ENCODE peak calls at places on chromosomes 7 and 10, in five cellular contexts. W is T1000; K is progenitor cell of endocrine pancreas; L is sciatic nerve; Q is stimulated activated CD8-positive, alpha-beta memory T cell treated with anti-CD3 and anti-CD28 coated beads, Interleukin-2, amount 100 ng/mL, for 1 hour. N is an unnamed sample.

GRCh38 chr7:7639847-7640220 is 718 bp upstream of the UMAD1 start:
- DNase-seq in W (no peak), K (no peak), L (no peak), Q (no peak), N (no peak)

GRCh38 chr7:8212638-8213037 is 49.3 kb downstream of the ICA1 start:
- DNase-seq in W (no peak), K (no peak), L (no peak), Q (no peak), N (no peak)

GRCh38 chr7:28089120-28089714 is 91.4 kb downstream of the JAZF1 start:
- DNase-seq in W (no peak), K (no peak), L (no peak), Q (no peak), N (no peak)

GRCh38 chr10:112721080-112721698 is 228.9 kb upstream of the TCF7L2 start:
- DNase-seq in W (no peak), K (no peak), L (no peak), Q (no peak), N (no peak)

GRCh38 chr7:29255839-29256782 is 61.5 kb downstream of the CHN2 start:
- DNase-seq in W (no peak), K (no peak), L (no peak), Q (no peak), N (no peak)

GRCh38 chr7:77270081-77270480 is 70.5 kb upstream of the FGL2 start:
- DNase-seq in W (no peak), K (no peak), L (no peak), Q (no peak), N (no peak)

GRCh38 chr10:126135939-126136595 is 239.7 kb downstream of the FANK1 start:
- DNase-seq in W (no peak), K (no peak), L (no peak), Q (no peak), N (no peak)

GRCh38 chr7:158431941-158432347 is 155.7 kb downstream of the PTPRN2 start:
- DNase-seq in W (peak), K (no peak), L (no peak), Q (no peak), N (no peak)

GRCh38 chr10:129972145-129972965 is 8.3 kb upstream of the EBF3 start:
- DNase-seq in W (peak), K (no peak), L (no peak), Q (no peak), N (no peak)

GRCh38 chr10:31928531-31929259 is at the start of gene ARHGAP12:
- DNase-seq in W (peak), K (peak), L (peak), Q (peak), N (peak)

GRCh38 chr7:249979-250378 is 40.0 kb upstream of the FOXL3 start:
- DNase-seq in W (no peak), K (no peak), L (no peak), Q (no peak), N (no peak)

GRCh38 chr10:133045556-133046483 is 41.9 kb upstream of the ADGRA1 start:
- DNase-seq in W (no peak), K (no peak), L (no peak), Q (no peak), N (no peak)

GRCh38 chr10:116112232-116113231 is 160.5 kb downstream of the GFRA1 start:
- DNase-seq in W (no peak), K (no peak), L (no peak), Q (no peak), N (no peak)

GRCh38 chr10:127715249-127715648 is 21.7 kb upstream of the FOXI2 start:
- DNase-seq in W (no peak), K (no peak), L (no peak), Q (no peak), N (no peak)

GRCh38 chr7:94142281-94142680 is 138.1 kb upstream of the BET1 start:
- DNase-seq in W (no peak), K (no peak), L (no peak), Q (no peak), N (no peak)

GRCh38 chr10:10792681-10793080 is 225.0 kb upstream of the CELF2 start:
- DNase-seq in W (no peak), K (no peak), L (no peak), Q (no peak), N (no peak)

GRCh38 chr10:101060951-101061813 is 607 bp upstream of the KAZALD1 start:
- DNase-seq in W (peak), K (peak), L (peak), Q (peak), N (peak)

GRCh38 chr10:35536789-35537188 is 68.4 kb upstream of the GJD4 start:
- DNase-seq in W (no peak), K (no peak), L (no peak), Q (no peak), N (no peak)

N was measured in cortex of kidney.